ENCODE peak calls at places on chromosomes 7 and 10, in five cellular contexts. One of them, this sample, is unnamed.
A peak's percentile ranks its signal among the peaks of the same experiment; 100 is the strongest.

GRCh38 chr7:1675036-1675671 is 5.1 kb downstream of the ELFN1 start:
- DNase-seq in iris pigment epithelial cell: no peak
- DNase-seq in heart left ventricle: no peak
- DNase-seq in right cardiac atrium: peak; percentile 41
- DNase-seq in thoracic aorta: no peak
- DNase-seq in this sample: peak; percentile 48

GRCh38 chr10:75407716-75408511 is 6.3 kb upstream of the ZNF503 start:
- DNase-seq in iris pigment epithelial cell: peak; percentile 52
- DNase-seq in heart left ventricle: peak; percentile 56
- DNase-seq in right cardiac atrium: peak; percentile 87
- DNase-seq in thoracic aorta: no peak
- DNase-seq in this sample: peak; percentile 37

GRCh38 chr7:30366606-30367005 is 82.2 kb downstream of the ZNRF2 start:
- DNase-seq in iris pigment epithelial cell: peak; percentile 21
- DNase-seq in heart left ventricle: no peak
- DNase-seq in right cardiac atrium: no peak
- DNase-seq in thoracic aorta: no peak
- DNase-seq in this sample: no peak

GRCh38 chr10:77602231-77602912 is 35.2 kb downstream of the KCNMA1 start:
- DNase-seq in iris pigment epithelial cell: peak; percentile 71
- DNase-seq in heart left ventricle: no peak
- DNase-seq in right cardiac atrium: no peak
- DNase-seq in thoracic aorta: no peak
- DNase-seq in this sample: no peak

GRCh38 chr10:11693376-11693775 is 48.8 kb upstream of the ECHDC3 start:
- DNase-seq in iris pigment epithelial cell: no peak
- DNase-seq in heart left ventricle: no peak
- DNase-seq in right cardiac atrium: no peak
- DNase-seq in thoracic aorta: no peak
- DNase-seq in this sample: no peak

GRCh38 chr7:45592230-45592991 is 18.2 kb downstream of the ADCY1 start:
- DNase-seq in iris pigment epithelial cell: no peak
- DNase-seq in heart left ventricle: no peak
- DNase-seq in right cardiac atrium: no peak
- DNase-seq in thoracic aorta: no peak
- DNase-seq in this sample: no peak

GRCh38 chr7:26156454-26157365 is 4.7 kb downstream of the NFE2L3 start:
- DNase-seq in iris pigment epithelial cell: peak; percentile 98
- DNase-seq in heart left ventricle: no peak
- DNase-seq in right cardiac atrium: no peak
- DNase-seq in thoracic aorta: no peak
- DNase-seq in this sample: no peak

GRCh38 chr7:45589061-45589460 is 14.9 kb downstream of the ADCY1 start:
- DNase-seq in iris pigment epithelial cell: no peak
- DNase-seq in heart left ventricle: no peak
- DNase-seq in right cardiac atrium: no peak
- DNase-seq in thoracic aorta: no peak
- DNase-seq in this sample: no peak

GRCh38 chr7:44914992-44915607 is 29.8 kb upstream of the PURB start:
- DNase-seq in iris pigment epithelial cell: no peak
- DNase-seq in heart left ventricle: no peak
- DNase-seq in right cardiac atrium: no peak
- DNase-seq in thoracic aorta: no peak
- DNase-seq in this sample: no peak

GRCh38 chr7:150716368-150716767 is at the start of gene GIMAP1:
- DNase-seq in iris pigment epithelial cell: no peak
- DNase-seq in heart left ventricle: peak; percentile 75
- DNase-seq in right cardiac atrium: peak; percentile 68
- DNase-seq in thoracic aorta: no peak
- DNase-seq in this sample: peak; percentile 18

GRCh38 chr7:155213385-155213784 is 84.3 kb upstream of the INSIG1 start:
- DNase-seq in iris pigment epithelial cell: no peak
- DNase-seq in heart left ventricle: no peak
- DNase-seq in right cardiac atrium: no peak
- DNase-seq in thoracic aorta: no peak
- DNase-seq in this sample: no peak

GRCh38 chr10:125201108-125201524 is 40.8 kb upstream of the CTBP2 start:
- DNase-seq in iris pigment epithelial cell: peak; percentile 74
- DNase-seq in heart left ventricle: no peak
- DNase-seq in right cardiac atrium: no peak
- DNase-seq in thoracic aorta: no peak
- DNase-seq in this sample: no peak

GRCh38 chr10:68333452-68333851 is 724 bp upstream of the PBLD start:
- DNase-seq in iris pigment epithelial cell: no peak
- DNase-seq in heart left ventricle: no peak
- DNase-seq in right cardiac atrium: no peak
- DNase-seq in thoracic aorta: no peak
- DNase-seq in this sample: no peak

GRCh38 chr7:70776627-70777101 is 355.3 kb upstream of the GALNT17 start:
- DNase-seq in iris pigment epithelial cell: no peak
- DNase-seq in heart left ventricle: no peak
- DNase-seq in right cardiac atrium: no peak
- DNase-seq in thoracic aorta: no peak
- DNase-seq in this sample: no peak

GRCh38 chr10:48450233-48450810 is 143.8 kb downstream of the MAPK8 start:
- DNase-seq in iris pigment epithelial cell: no peak
- DNase-seq in heart left ventricle: no peak
- DNase-seq in right cardiac atrium: peak; percentile 53
- DNase-seq in thoracic aorta: no peak
- DNase-seq in this sample: no peak

GRCh38 chr7:43590862-43591550 is 8.1 kb downstream of the STK17A start:
- DNase-seq in iris pigment epithelial cell: no peak
- DNase-seq in heart left ventricle: no peak
- DNase-seq in right cardiac atrium: no peak
- DNase-seq in thoracic aorta: no peak
- DNase-seq in this sample: no peak

GRCh38 chr7:124777268-124777667 is 11.7 kb upstream of the GPR37 start:
- DNase-seq in iris pigment epithelial cell: no peak
- DNase-seq in heart left ventricle: no peak
- DNase-seq in right cardiac atrium: no peak
- DNase-seq in thoracic aorta: no peak
- DNase-seq in this sample: no peak

GRCh38 chr10:69807696-69808095 is 6.0 kb downstream of the COL13A1 start:
- DNase-seq in iris pigment epithelial cell: peak; percentile 54
- DNase-seq in heart left ventricle: no peak
- DNase-seq in right cardiac atrium: no peak
- DNase-seq in thoracic aorta: no peak
- DNase-seq in this sample: no peak

GRCh38 chr10:33706191-33706590 is 371.7 kb upstream of the NRP1 start:
- DNase-seq in iris pigment epithelial cell: peak; percentile 55
- DNase-seq in heart left ventricle: peak; percentile 18
- DNase-seq in right cardiac atrium: peak; percentile 56
- DNase-seq in thoracic aorta: no peak
- DNase-seq in this sample: peak; percentile 54

GRCh38 chr7:963236-964078 is 9.0 kb upstream of the ADAP1 start:
- DNase-seq in iris pigment epithelial cell: no peak
- DNase-seq in heart left ventricle: no peak
- DNase-seq in right cardiac atrium: peak; percentile 61
- DNase-seq in thoracic aorta: no peak
- DNase-seq in this sample: no peak

GRCh38 chr7:137423321-137423720 is 79.8 kb upstream of the PTN start:
- DNase-seq in iris pigment epithelial cell: peak; percentile 91
- DNase-seq in heart left ventricle: no peak
- DNase-seq in right cardiac atrium: no peak
- DNase-seq in thoracic aorta: no peak
- DNase-seq in this sample: no peak

This sample was measured in psoas muscle.